ENCODE peak calls at places on chromosomes 3 and 15, in six cellular contexts. D is Panc1, O is endodermal cell, T is mesothelial cell of epicardium, E is HFF-Myc, C is upper lobe of right lung. X is an unnamed sample.

GRCh38 chr3:184604039-184604955 is 42.7 kb downstream of the EPHB3 start:
- DNase-seq in D (no peak), E (no peak), O (peak), T (no peak), C (no peak), X (peak)

GRCh38 chr3:81874738-81875137 is 113.3 kb upstream of the GBE1 start:
- DNase-seq in T (no peak), E (no peak), D (no peak), C (no peak), O (no peak), X (no peak)

GRCh38 chr3:52983336-52983807 is 62.5 kb downstream of the SFMBT1 start:
- DNase-seq in E (no peak), T (no peak), O (no peak), C (no peak), D (no peak), X (no peak)

GRCh38 chr3:78634316-78634715 is 1133.5 kb downstream of the ROBO1 start:
- DNase-seq in C (no peak), T (no peak), D (no peak), O (no peak), E (no peak), X (no peak)

GRCh38 chr15:87826119-87826730 is 430.3 kb downstream of the NTRK3 start:
- DNase-seq in D (no peak), T (no peak), C (no peak), O (peak), E (no peak), X (peak)

GRCh38 chr3:73094951-73095350 is 33.5 kb downstream of the EBLN2 start:
- DNase-seq in E (no peak), T (no peak), C (no peak), D (no peak), O (peak), X (peak)

GRCh38 chr3:162517110-162517509 is 1020.5 kb downstream of the OTOL1 start:
- DNase-seq in D (no peak), O (no peak), E (no peak), C (no peak), T (no peak), X (no peak)

GRCh38 chr3:125032100-125032643 is 23.6 kb downstream of the HEG1 start:
- DNase-seq in C (no peak), D (no peak), T (no peak), O (peak), E (no peak), X (no peak)

GRCh38 chr15:100295939-100296338 is 45.8 kb downstream of the ADAMTS17 start:
- DNase-seq in O (peak), D (no peak), E (no peak), C (no peak), T (no peak), X (no peak)

GRCh38 chr3:72977060-72977459 is 19.6 kb upstream of the PPP4R2 start:
- DNase-seq in T (no peak), E (no peak), C (no peak), D (no peak), O (no peak), X (no peak)

GRCh38 chr15:31501536-31502157 is 175.0 kb downstream of the KLF13 start:
- DNase-seq in T (no peak), D (no peak), C (no peak), E (no peak), O (no peak), X (no peak)

GRCh38 chr3:51967384-51968174 is at the start of gene PCBP4:
- DNase-seq in E (no peak), O (peak), T (no peak), C (peak), D (no peak), X (peak)

GRCh38 chr3:9397911-9398714 is 698 bp downstream of the SETD5 start:
- DNase-seq in C (peak), O (peak), D (no peak), T (no peak), E (no peak), X (peak)

GRCh38 chr15:31471731-31472430 is 145.2 kb downstream of the KLF13 start:
- DNase-seq in T (no peak), C (no peak), E (peak), O (peak), D (no peak), X (no peak)

GRCh38 chr3:183252973-183253363 is at the start of gene B3GNT5:
- DNase-seq in C (peak), E (no peak), T (no peak), O (peak), D (no peak), X (peak)

GRCh38 chr3:24526640-24527237 is 32.1 kb upstream of the THRB start:
- DNase-seq in D (no peak), T (no peak), C (no peak), O (no peak), E (no peak), X (no peak)

GRCh38 chr15:52343831-52344230 is 48.2 kb upstream of the MYO5C start:
- DNase-seq in E (no peak), C (no peak), D (no peak), T (no peak), O (no peak), X (no peak)

GRCh38 chr15:47351501-47351900 is 365.8 kb upstream of the SEMA6D start:
- DNase-seq in D (no peak), O (no peak), E (no peak), T (no peak), C (no peak), X (no peak)

GRCh38 chr15:40906947-40907802 is 12.9 kb downstream of the VPS18 start:
- DNase-seq in E (no peak), O (peak), T (no peak), D (no peak), C (peak), X (no peak)

GRCh38 chr15:31254431-31255175 is 72.0 kb upstream of the KLF13 start:
- DNase-seq in D (no peak), C (peak), O (no peak), T (no peak), E (peak), X (no peak)

GRCh38 chr3:47781326-47781684 is 388 bp downstream of the SMARCC1 start:
- DNase-seq in C (peak), O (peak), T (peak), E (no peak), D (no peak), X (peak)

GRCh38 chr3:117719316-117719926 is 1009.8 kb downstream of the TUSC7 start:
- DNase-seq in D (no peak), C (no peak), O (no peak), T (no peak), E (no peak), X (no peak)

GRCh38 chr3:184305577-184305976 is 6.5 kb downstream of the PSMD2 start:
- DNase-seq in T (no peak), E (no peak), D (no peak), O (no peak), C (no peak), X (no peak)

GRCh38 chr3:102394517-102394916 is 40.3 kb upstream of the ZPLD1 start:
- DNase-seq in T (no peak), C (no peak), D (no peak), E (no peak), O (no peak), X (no peak)

GRCh38 chr15:48800811-48801460 is 9.9 kb downstream of the CEP152 start:
- DNase-seq in D (no peak), O (no peak), C (no peak), E (no peak), T (no peak), X (no peak)

GRCh38 chr3:172987268-172987667 is 153.8 kb downstream of the SPATA16 start:
- DNase-seq in E (no peak), D (no peak), O (peak), C (no peak), T (no peak), X (peak)
- TF ChIP-seq CTCF in E (peak), D (peak), O (peak), C (no peak), T (no peak), X (peak)

GRCh38 chr15:61621146-61621545 is 392.0 kb upstream of the RORA start:
- DNase-seq in C (no peak), O (peak), D (no peak), T (no peak), E (no peak), X (peak)
- TF ChIP-seq CTCF in C (peak), O (peak), D (peak), T (peak), E (peak), X (peak)

GRCh38 chr3:156010829-156011228 is 109.5 kb upstream of the KCNAB1 start:
- DNase-seq in T (no peak), E (no peak), C (no peak), D (no peak), O (peak), X (peak)
- TF ChIP-seq CTCF in T (no peak), E (peak), C (peak), D (peak), O (peak), X (no peak)

GRCh38 chr3:58237238-58237939 is at the start of gene ABHD6:
- DNase-seq in E (no peak), D (no peak), C (peak), O (peak), T (peak), X (peak)
- TF ChIP-seq CTCF in E (peak), D (peak), C (no peak), O (peak), T (no peak), X (no peak)

GRCh38 chr3:123798540-123798939 is 85.6 kb downstream of the MYLK start:
- DNase-seq in D (no peak), C (no peak), O (no peak), E (no peak), T (no peak), X (no peak)
- TF ChIP-seq CTCF in D (no peak), C (no peak), O (no peak), E (no peak), T (no peak), X (no peak)

DNA sequence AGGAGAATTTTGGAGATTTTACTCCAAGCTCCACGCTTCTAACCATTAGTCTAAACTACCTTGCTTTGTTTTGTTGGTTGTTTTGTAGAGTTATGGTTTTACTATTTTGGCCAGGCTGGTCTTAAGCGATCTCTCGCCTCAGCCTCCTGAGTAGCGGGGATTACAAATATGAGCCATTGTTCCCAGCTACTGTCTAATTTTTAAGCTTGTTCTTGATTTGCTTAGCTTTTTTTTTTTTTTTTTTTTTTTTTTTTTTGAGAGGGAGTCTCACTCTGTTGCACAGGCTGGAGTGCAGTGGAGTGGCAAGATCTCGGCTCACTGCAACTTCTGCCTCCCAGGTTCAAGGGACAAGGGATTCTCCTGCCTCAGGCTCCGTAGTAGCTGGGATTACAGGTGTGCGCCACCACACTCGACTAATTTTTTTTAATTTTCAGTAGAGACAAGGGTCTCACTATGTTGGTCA is 28.5 kb downstream of the EFCAB12 start:
- DNase-seq in D (peak), O (no peak), T (no peak), E (no peak), C (no peak), X (no peak)
- TF ChIP-seq CTCF in D (no peak), O (no peak), T (no peak), E (no peak), C (no peak), X (no peak)

DNA sequence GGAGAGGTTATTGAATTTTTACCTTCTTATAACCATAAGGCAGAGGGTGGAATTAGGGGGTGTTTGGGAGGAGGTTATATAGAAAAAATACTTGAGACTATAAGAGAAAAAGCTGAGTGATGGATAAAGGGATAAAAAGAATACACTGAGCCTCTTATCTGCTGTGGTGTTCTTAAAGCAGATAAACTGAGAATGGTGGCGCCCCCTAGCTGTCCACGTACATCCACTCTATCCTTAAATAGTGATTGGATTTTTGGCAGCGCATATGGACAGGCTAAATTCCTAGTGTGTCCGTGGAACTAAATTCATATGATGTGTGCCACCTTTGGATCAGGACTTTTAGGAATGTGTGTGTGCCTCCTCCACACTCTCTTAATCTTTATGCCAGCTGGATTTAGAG is 121.1 kb downstream of the OXSM start:
- DNase-seq in C (peak), D (no peak), E (no peak), O (peak), T (no peak), X (peak)
- TF ChIP-seq CTCF in C (peak), D (peak), E (peak), O (peak), T (peak), X (peak)

X was measured in WTC11.